ENCODE peak calls at places on chromosomes 2 and 18, in nine cellular contexts. Y is lower leg skin, T is mesothelial cell of epicardium, L is SK-N-SH, X is uterus, N is progenitor cell of endocrine pancreas, Z is WTC11, H is endothelial cell of umbilical vein, M is cardiac muscle cell. U is an unnamed sample.

GRCh38 chr2:30446602-30447148 is 371 bp upstream of the LCLAT1 start:
- DNase-seq in Y (no peak), T (no peak), L (peak; percentile 48), X (no peak), N (no peak), Z (no peak), H (no peak), M (peak; percentile 30), U (no peak)

GRCh38 chr18:12608292-12608691 is 49.6 kb downstream of the SPIRE1 start:
- DNase-seq in Y (no peak), T (no peak), L (no peak), X (no peak), N (no peak), Z (no peak), H (peak; percentile 72), M (peak; percentile 56), U (no peak)

GRCh38 chr2:16525265-16525887 is 140.3 kb downstream of the CYRIA start:
- DNase-seq in Y (no peak), T (no peak), L (peak; percentile 37), X (no peak), N (no peak), Z (peak; percentile 81), H (peak; percentile 25), M (peak; percentile 2), U (no peak)

GRCh38 chr2:131092409-131093065 is 723 bp downstream of the FAM168B start:
- DNase-seq in Y (no peak), T (no peak), L (no peak), X (no peak), N (no peak), Z (no peak), H (peak; percentile 36), M (no peak), U (no peak)

GRCh38 chr2:169095631-169096105 is 26.3 kb downstream of the DHRS9 start:
- DNase-seq in Y (no peak), T (no peak), L (no peak), X (no peak), N (no peak), Z (no peak), H (no peak), M (peak; percentile 97), U (no peak)

GRCh38 chr18:11947214-11948119 is 33.8 kb upstream of the IMPA2 start:
- DNase-seq in Y (peak; percentile 98), T (peak; percentile 61), L (no peak), X (peak; percentile 91), N (peak; percentile 53), Z (peak; percentile 75), H (peak; percentile 97), M (peak; percentile 99), U (peak; percentile 91)

GRCh38 chr2:70557171-70557838 is 3.7 kb upstream of the TGFA start:
- DNase-seq in Y (no peak), T (no peak), L (no peak), X (no peak), N (no peak), Z (no peak), H (no peak), M (no peak), U (no peak)

GRCh38 chr2:222228046-222228445 is 70.8 kb downstream of the PAX3 start:
- DNase-seq in Y (no peak), T (no peak), L (no peak), X (no peak), N (no peak), Z (no peak), H (no peak), M (no peak), U (no peak)

GRCh38 chr2:162022290-162022945 is 51.6 kb downstream of the DPP4 start:
- DNase-seq in Y (no peak), T (no peak), L (no peak), X (no peak), N (no peak), Z (no peak), H (no peak), M (peak; percentile 34), U (no peak)

GRCh38 chr2:71778514-71779305 is 325.3 kb downstream of the DYSF start:
- DNase-seq in Y (peak; percentile 45), T (no peak), L (no peak), X (no peak), N (no peak), Z (no peak), H (no peak), M (no peak), U (no peak)
- TF ChIP-seq CTCF in Y (no peak), T (no peak), L (peak; percentile 38), X (no peak), N (no peak), Z (no peak), H (no peak), M (peak; percentile 20), U (no peak)

DNA sequence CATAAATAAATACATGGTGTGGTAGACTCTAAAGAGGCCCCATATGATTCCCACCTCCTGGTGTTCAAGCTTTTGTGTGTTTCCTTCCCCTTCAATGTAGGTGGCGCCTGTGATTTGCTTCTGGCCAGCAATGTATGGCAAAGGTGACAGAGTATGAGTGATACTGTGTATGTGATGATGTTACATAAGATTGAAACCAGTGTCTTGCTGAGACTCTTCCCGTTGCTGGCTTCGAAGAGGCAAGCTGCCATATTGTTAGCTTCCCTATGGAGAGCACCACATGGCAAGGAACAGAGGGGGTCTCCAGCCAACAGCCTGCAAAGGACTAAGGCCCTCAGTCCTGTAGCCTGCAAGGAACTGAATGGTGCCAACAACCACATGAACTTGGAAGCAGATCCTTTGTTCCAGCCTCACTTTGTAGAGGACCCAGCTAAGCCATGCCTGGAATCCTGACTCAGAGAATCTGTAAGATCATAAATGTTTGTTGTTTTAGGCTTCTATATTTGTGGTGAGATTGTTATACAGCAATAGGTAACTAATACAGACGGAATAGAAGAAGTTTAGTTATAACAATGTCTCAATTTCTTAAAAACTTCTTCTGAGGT is 1.7 kb upstream of the SMAD4 start:
- DNase-seq in Y (no peak), T (no peak), L (no peak), X (no peak), N (no peak), Z (no peak), H (no peak), M (peak; percentile 22), U (no peak)
- TF ChIP-seq CTCF in Y (no peak), T (no peak), L (no peak), X (no peak), N (no peak), Z (no peak), H (no peak), M (no peak), U (no peak)

GRCh38 chr18:35397976-35398375 is 20.8 kb upstream of the ZNF396 start:
- DNase-seq in Y (no peak), T (no peak), L (no peak), X (no peak), N (no peak), Z (no peak), H (no peak), M (no peak), U (no peak)
- TF ChIP-seq CTCF in Y (no peak), T (no peak), L (no peak), X (no peak), N (no peak), Z (no peak), H (no peak), M (no peak), U (no peak)

DNA sequence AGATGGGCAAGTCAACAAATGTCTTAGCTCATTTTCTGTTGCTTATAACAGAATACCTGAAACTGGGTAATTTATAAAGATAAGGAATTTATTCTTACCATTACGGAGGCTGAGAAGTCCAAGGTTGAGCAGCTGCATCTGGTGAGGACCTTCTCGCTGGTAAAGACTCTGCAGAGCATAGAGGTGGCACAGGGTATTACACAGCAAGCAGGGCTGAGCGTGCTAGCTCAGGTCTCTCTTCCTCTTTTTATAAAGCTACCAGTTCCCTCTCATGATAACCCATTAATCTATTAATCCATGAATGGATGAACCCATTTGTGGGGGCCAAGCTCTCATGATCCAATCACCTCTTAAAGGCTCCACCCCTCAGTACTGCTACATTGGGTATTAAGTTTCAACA is 109.1 kb downstream of the CDK15 start:
- DNase-seq in Y (no peak), T (no peak), L (no peak), X (no peak), N (no peak), Z (no peak), H (no peak), M (no peak), U (no peak)
- TF ChIP-seq CTCF in Y (no peak), T (no peak), L (no peak), X (no peak), N (no peak), Z (no peak), H (no peak), M (no peak), U (no peak)

DNA sequence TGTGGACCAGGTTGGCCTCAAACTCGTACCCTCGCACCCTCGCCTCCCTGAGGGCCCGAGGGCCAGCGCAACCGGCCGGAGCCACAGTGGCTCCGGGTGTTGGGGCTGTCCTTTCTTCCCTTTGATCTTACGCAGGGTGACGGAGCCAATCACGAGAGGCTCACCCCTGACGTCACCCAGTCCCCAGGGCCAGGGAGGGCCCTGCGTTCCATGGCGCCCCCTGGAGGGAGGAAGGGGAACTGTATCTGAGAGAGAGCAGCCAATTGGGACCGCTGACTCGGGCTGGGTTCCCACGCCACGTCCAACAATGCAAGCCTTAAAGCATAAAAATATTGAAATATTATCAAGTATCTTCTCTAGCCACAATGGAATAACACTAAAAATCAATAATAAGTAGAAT is 432.8 kb upstream of the LRRTM4 start:
- DNase-seq in Y (no peak), T (no peak), L (peak; percentile 5), X (no peak), N (no peak), Z (no peak), H (no peak), M (no peak), U (no peak)
- TF ChIP-seq CTCF in Y (no peak), T (no peak), L (peak; percentile 14), X (no peak), N (peak; percentile 25), Z (peak; percentile 67), H (no peak), M (no peak), U (no peak)

DNA sequence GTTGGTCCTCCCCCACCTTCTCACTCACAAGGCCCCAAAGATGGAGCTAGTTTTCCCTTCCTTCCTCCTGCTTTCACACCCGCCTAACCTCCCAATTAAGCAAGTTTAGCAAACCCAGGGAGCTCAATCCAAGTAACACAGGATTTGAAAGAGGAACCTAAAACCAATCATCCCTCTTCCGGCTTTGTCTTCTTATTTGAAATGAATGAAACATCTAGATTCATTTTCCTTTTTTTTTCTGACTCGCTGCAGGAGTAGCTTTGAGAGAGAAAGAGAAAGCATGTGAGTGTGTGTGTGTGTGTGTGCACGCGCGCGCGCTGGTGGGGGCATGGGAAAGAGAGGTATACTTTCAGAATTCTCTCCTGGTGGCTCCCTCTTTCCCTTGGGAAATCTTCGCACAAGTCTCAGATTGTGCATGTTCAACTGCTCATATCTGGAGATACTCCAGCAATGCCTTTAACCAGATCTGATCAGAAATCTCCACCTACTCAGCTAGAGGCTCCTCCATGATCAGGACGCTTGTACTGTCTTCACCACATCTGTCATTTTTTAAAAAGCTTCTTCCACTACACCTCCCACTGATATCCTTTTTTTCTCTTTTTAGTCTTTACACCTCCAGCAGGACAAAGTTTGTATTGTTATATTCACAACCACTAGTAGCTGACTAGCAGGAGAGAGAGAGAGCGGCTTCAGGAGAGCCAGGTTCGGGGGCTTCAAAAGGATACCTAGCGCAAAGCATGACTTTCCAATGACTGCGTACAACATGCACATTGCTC is 1.6 kb downstream of the SLC8A1 start:
- DNase-seq in Y (no peak), T (no peak), L (peak; percentile 41), X (peak; percentile 37), N (no peak), Z (no peak), H (peak; percentile 25), M (peak; percentile 41), U (no peak)
- TF ChIP-seq CTCF in Y (no peak), T (no peak), L (peak; percentile 47), X (peak; percentile 40), N (no peak), Z (no peak), H (no peak), M (peak; percentile 14), U (no peak)

GRCh38 chr18:35777042-35777441 is 195.4 kb upstream of the RMP24 start:
- DNase-seq in Y (no peak), T (no peak), L (no peak), X (no peak), N (no peak), Z (peak; percentile 29), H (no peak), M (no peak), U (no peak)
- TF ChIP-seq CTCF in Y (no peak), T (no peak), L (no peak), X (no peak), N (no peak), Z (no peak), H (no peak), M (no peak), U (no peak)